ENCODE peak calls at places on chromosome 14, in four cellular contexts. X is HepG2, J is HCT116, V is K562. K is an unnamed sample.

GRCh38 chr14:42299692-42300091 is 693.0 kb downstream of the LRFN5 start:
- DNase-seq in X (no peak), J (no peak), V (no peak), K (no peak)

GRCh38 chr14:68684466-68685418 is 108.1 kb downstream of the ZFP36L1 start:
- DNase-seq in X (no peak), J (no peak), V (no peak), K (no peak)

GRCh38 chr14:69827560-69827959 is 30.5 kb upstream of the SLC10A1 start:
- DNase-seq in X (no peak), J (no peak), V (no peak), K (no peak)

GRCh38 chr14:31949709-31950108 is 127.4 kb upstream of the ARHGAP5 start:
- DNase-seq in X (no peak), J (no peak), V (no peak), K (no peak)

GRCh38 chr14:100747021-100747586 is 20.4 kb downstream of the DLK1 start:
- DNase-seq in X (peak; percentile 55), J (peak; percentile 45), V (no peak), K (no peak)

GRCh38 chr14:22822619-22823551 is 6.8 kb upstream of the MRPL52 start:
- DNase-seq in X (peak; percentile 78), J (peak; percentile 51), V (peak; percentile 87), K (peak; percentile 69)

GRCh38 chr14:100290607-100291304 is 15.5 kb downstream of the SLC25A29 start:
- DNase-seq in X (peak; percentile 86), J (no peak), V (no peak), K (no peak)

GRCh38 chr14:100424504-100425453 is 101.6 kb downstream of the SLC25A47 start:
- DNase-seq in X (no peak), J (no peak), V (no peak), K (peak; percentile 42)

GRCh38 chr14:75715926-75716780 is 55.1 kb downstream of the TTLL5 start:
- DNase-seq in X (no peak), J (no peak), V (no peak), K (no peak)

GRCh38 chr14:77026166-77026929 is 2.2 kb downstream of the IRF2BPL start:
- DNase-seq in X (no peak), J (no peak), V (no peak), K (no peak)

GRCh38 chr14:65485516-65485915 is 73.0 kb downstream of the FUT8 start:
- DNase-seq in X (no peak), J (no peak), V (no peak), K (no peak)

GRCh38 chr14:65312859-65313258 is 99.7 kb upstream of the FUT8 start:
- DNase-seq in X (no peak), J (no peak), V (no peak), K (no peak)

GRCh38 chr14:24701031-24701430 is 67.0 kb upstream of the GZMB start:
- DNase-seq in X (no peak), J (no peak), V (no peak), K (no peak)

GRCh38 chr14:52363001-52363704 is 49.0 kb downstream of the PTGER2 start:
- DNase-seq in X (no peak), J (no peak), V (no peak), K (no peak)

GRCh38 chr14:52366796-52367315 is 52.7 kb downstream of the PTGER2 start:
- DNase-seq in X (no peak), J (no peak), V (no peak), K (no peak)

GRCh38 chr14:52363969-52364368 is 49.9 kb downstream of the PTGER2 start:
- DNase-seq in X (no peak), J (no peak), V (no peak), K (no peak)

GRCh38 chr14:52360831-52361230 is 46.7 kb downstream of the PTGER2 start:
- DNase-seq in X (no peak), J (no peak), V (no peak), K (no peak)

DNA sequence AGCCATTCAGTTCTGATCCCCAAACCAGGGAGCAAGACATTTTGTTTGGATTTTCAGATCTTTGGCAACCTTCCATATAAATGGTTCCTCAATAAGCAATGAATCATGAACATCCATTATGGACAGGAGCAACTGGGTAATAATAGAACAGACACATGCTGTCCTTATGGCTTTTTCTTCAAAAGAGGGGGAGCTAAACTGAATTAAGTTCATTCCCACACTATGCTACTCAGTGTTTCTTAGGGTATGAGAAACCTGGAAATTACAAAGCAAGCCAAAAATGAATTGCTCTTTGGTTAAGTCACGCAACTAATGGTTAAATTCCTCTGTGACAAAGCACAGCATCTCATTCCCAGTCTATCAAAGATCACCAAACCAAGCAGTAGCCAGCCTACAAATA is 51.0 kb downstream of the PTGER2 start:
- DNase-seq in X (no peak), J (no peak), V (no peak), K (no peak)
- TF ChIP-seq JUND in X (no peak), J (no peak), V (no peak), K (no peak)

GRCh38 chr14:39265032-39265431 is 31.3 kb downstream of the MIA2 start:
- DNase-seq in X (no peak), J (peak; percentile 41), V (peak; percentile 20), K (peak; percentile 76)
- TF ChIP-seq JUND in X (no peak), J (no peak), V (no peak), K (no peak)

GRCh38 chr14:50288146-50288545 is 23.9 kb downstream of the L2HGDH start:
- DNase-seq in X (no peak), J (no peak), V (no peak), K (no peak)
- TF ChIP-seq JUND in X (no peak), J (no peak), V (no peak), K (no peak)

GRCh38 chr14:95314609-95315008 is 5.1 kb downstream of the CLMN start:
- DNase-seq in X (no peak), J (no peak), V (no peak), K (peak; percentile 42)
- TF ChIP-seq JUND in X (no peak), J (peak; percentile 60), V (no peak), K (no peak)